ENCODE peak calls at places on chromosomes 11 and 22, in six cellular contexts. One of them, this sample, is unnamed.

GRCh38 chr22:27258773-27259172 is 542.8 kb downstream of the MN1 start:
- DNase-seq in HFF-Myc: no peak
- DNase-seq in AG09319: no peak
- DNase-seq in mammary epithelial cell: no peak
- DNase-seq in B cell: no peak
- DNase-seq in sigmoid colon: no peak
- DNase-seq in this sample: no peak

GRCh38 chr11:123729602-123730001 is 11.9 kb downstream of the ZNF202 start:
- DNase-seq in sigmoid colon: no peak
- DNase-seq in HFF-Myc: no peak
- DNase-seq in AG09319: no peak
- DNase-seq in B cell: no peak
- DNase-seq in mammary epithelial cell: no peak
- DNase-seq in this sample: no peak

GRCh38 chr11:19557720-19558140 is 154.9 kb upstream of the NAV2 start:
- DNase-seq in sigmoid colon: peak; percentile 91
- DNase-seq in HFF-Myc: peak; percentile 32
- DNase-seq in B cell: peak; percentile 59
- DNase-seq in AG09319: no peak
- DNase-seq in mammary epithelial cell: peak; percentile 56
- DNase-seq in this sample: peak; percentile 60

GRCh38 chr11:76217653-76218160 is 11.4 kb upstream of the WNT11 start:
- DNase-seq in B cell: no peak
- DNase-seq in HFF-Myc: no peak
- DNase-seq in mammary epithelial cell: no peak
- DNase-seq in AG09319: no peak
- DNase-seq in sigmoid colon: no peak
- DNase-seq in this sample: no peak

GRCh38 chr11:2767751-2768150 is 68.0 kb upstream of the KCNQ1OT1 start:
- DNase-seq in mammary epithelial cell: no peak
- DNase-seq in B cell: no peak
- DNase-seq in sigmoid colon: no peak
- DNase-seq in AG09319: no peak
- DNase-seq in HFF-Myc: no peak
- DNase-seq in this sample: no peak

GRCh38 chr11:19276859-19277808 is 36.4 kb upstream of the E2F8 start:
- DNase-seq in AG09319: no peak
- DNase-seq in HFF-Myc: no peak
- DNase-seq in B cell: no peak
- DNase-seq in sigmoid colon: no peak
- DNase-seq in mammary epithelial cell: peak; percentile 93
- DNase-seq in this sample: no peak

GRCh38 chr11:17263803-17264202 is 12.7 kb upstream of the NUCB2 start:
- DNase-seq in AG09319: no peak
- DNase-seq in HFF-Myc: no peak
- DNase-seq in B cell: no peak
- DNase-seq in mammary epithelial cell: peak; percentile 85
- DNase-seq in sigmoid colon: no peak
- DNase-seq in this sample: no peak

GRCh38 chr11:64003807-64004589 is 17.8 kb downstream of the OTUB1 start:
- DNase-seq in AG09319: no peak
- DNase-seq in B cell: no peak
- DNase-seq in sigmoid colon: no peak
- DNase-seq in mammary epithelial cell: no peak
- DNase-seq in HFF-Myc: no peak
- DNase-seq in this sample: no peak

GRCh38 chr11:36278531-36279245 is 10.5 kb downstream of the COMMD9 start:
- DNase-seq in B cell: no peak
- DNase-seq in mammary epithelial cell: no peak
- DNase-seq in sigmoid colon: no peak
- DNase-seq in HFF-Myc: no peak
- DNase-seq in AG09319: no peak
- DNase-seq in this sample: no peak
- TF ChIP-seq CTCF in B cell: no peak
- TF ChIP-seq CTCF in mammary epithelial cell: no peak
- TF ChIP-seq CTCF in sigmoid colon: no peak
- TF ChIP-seq CTCF in HFF-Myc: peak; percentile 19
- TF ChIP-seq CTCF in AG09319: no peak
- TF ChIP-seq CTCF in this sample: no peak

DNA sequence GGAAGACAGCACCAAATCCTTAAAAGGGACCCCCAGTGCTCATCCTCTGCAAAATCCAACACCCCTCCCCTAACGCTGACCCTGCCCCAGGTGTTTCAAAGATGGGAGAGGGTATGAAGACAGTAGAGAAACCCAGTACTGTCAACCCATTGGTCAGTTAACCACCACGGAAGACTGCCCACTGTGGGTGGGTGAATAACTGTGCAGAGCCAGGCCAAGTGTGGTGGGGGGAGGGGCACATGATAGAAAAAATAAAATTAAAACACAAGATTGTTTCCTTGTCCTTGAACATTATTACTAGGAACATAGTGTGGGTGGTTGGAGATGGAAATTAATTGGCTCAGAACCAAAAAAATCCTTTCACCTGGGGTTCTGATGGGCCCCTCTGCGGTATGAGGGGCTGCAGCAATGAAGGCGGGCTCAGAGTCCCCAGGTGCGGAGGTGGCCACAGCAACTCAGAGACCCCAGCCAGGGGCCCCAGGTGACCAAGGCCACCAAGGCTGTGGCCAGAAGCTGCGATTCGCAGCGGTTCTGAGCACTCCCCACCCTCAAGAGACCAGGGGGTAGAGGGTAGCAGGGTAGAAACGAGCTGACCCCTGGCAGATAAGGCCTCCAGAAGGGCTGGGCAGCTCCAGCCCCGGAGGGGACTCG is 1.1 kb downstream of the TNKS1BP1 start:
- DNase-seq in sigmoid colon: no peak
- DNase-seq in B cell: no peak
- DNase-seq in HFF-Myc: no peak
- DNase-seq in AG09319: no peak
- DNase-seq in mammary epithelial cell: no peak
- DNase-seq in this sample: no peak
- TF ChIP-seq CTCF in sigmoid colon: no peak
- TF ChIP-seq CTCF in B cell: no peak
- TF ChIP-seq CTCF in HFF-Myc: no peak
- TF ChIP-seq CTCF in AG09319: peak; percentile 21
- TF ChIP-seq CTCF in mammary epithelial cell: no peak
- TF ChIP-seq CTCF in this sample: no peak

GRCh38 chr22:20956258-20957117 is 10.6 kb upstream of the AIFM3 start:
- DNase-seq in mammary epithelial cell: peak; percentile 57
- DNase-seq in sigmoid colon: no peak
- DNase-seq in B cell: no peak
- DNase-seq in HFF-Myc: no peak
- DNase-seq in AG09319: no peak
- DNase-seq in this sample: no peak
- TF ChIP-seq CTCF in mammary epithelial cell: no peak
- TF ChIP-seq CTCF in sigmoid colon: no peak
- TF ChIP-seq CTCF in B cell: no peak
- TF ChIP-seq CTCF in HFF-Myc: no peak
- TF ChIP-seq CTCF in AG09319: no peak
- TF ChIP-seq CTCF in this sample: no peak

DNA sequence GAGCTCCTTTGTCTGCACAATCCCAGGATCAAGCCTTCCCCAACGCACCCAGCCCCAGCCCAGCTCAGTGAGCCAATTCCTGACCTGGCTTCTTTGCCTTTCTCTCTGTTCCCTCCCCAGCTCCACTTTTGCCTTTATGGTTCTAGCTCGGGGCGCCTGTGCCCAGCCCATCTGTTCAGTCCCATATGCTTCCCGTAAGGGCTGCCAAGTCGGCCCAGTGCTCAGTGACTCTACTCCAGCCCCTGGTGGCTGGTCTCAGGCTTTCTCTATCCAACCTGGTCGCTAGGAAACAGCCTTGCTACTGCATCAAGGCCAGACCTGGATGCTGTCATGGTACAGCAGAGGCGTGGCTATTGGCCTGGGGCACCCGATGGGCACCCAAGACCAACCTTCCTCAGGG is 178.1 kb downstream of the DSCAML1 start:
- DNase-seq in AG09319: no peak
- DNase-seq in mammary epithelial cell: no peak
- DNase-seq in sigmoid colon: peak; percentile 57
- DNase-seq in B cell: no peak
- DNase-seq in HFF-Myc: no peak
- DNase-seq in this sample: no peak
- TF ChIP-seq CTCF in AG09319: no peak
- TF ChIP-seq CTCF in mammary epithelial cell: no peak
- TF ChIP-seq CTCF in sigmoid colon: no peak
- TF ChIP-seq CTCF in B cell: no peak
- TF ChIP-seq CTCF in HFF-Myc: no peak
- TF ChIP-seq CTCF in this sample: no peak

DNA sequence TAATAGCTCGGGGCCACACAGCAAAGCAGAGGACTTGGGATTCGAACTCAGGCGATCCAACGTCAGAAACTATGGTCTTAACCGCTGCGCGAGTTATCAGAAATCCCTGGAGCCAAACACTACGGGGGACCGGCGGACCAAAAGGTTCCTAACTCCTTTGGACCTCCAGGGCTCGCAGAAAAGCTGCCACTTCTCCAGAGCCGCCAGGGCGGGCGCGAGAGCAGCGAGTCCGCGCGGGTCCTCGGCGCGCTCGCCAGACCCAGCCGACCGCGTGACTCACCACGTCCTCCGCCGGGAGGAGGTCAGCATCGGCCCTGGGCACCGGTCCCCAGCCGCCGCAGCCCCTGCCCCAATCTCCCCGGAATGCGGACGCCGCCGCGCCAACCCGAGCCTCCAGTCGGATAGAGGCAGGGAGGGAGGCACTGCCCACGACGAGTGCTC is 6.0 kb upstream of the ALX4 start:
- DNase-seq in HFF-Myc: no peak
- DNase-seq in mammary epithelial cell: peak; percentile 31
- DNase-seq in B cell: no peak
- DNase-seq in AG09319: no peak
- DNase-seq in sigmoid colon: no peak
- DNase-seq in this sample: no peak
- TF ChIP-seq CTCF in HFF-Myc: no peak
- TF ChIP-seq CTCF in mammary epithelial cell: no peak
- TF ChIP-seq CTCF in B cell: no peak
- TF ChIP-seq CTCF in AG09319: peak; percentile 2
- TF ChIP-seq CTCF in sigmoid colon: no peak
- TF ChIP-seq CTCF in this sample: no peak

GRCh38 chr11:66467034-66467659 is 442 bp downstream of the PELI3 start:
- DNase-seq in mammary epithelial cell: no peak
- DNase-seq in B cell: no peak
- DNase-seq in sigmoid colon: no peak
- DNase-seq in HFF-Myc: no peak
- DNase-seq in AG09319: no peak
- DNase-seq in this sample: no peak
- TF ChIP-seq CTCF in mammary epithelial cell: no peak
- TF ChIP-seq CTCF in B cell: peak; percentile 70
- TF ChIP-seq CTCF in sigmoid colon: no peak
- TF ChIP-seq CTCF in HFF-Myc: no peak
- TF ChIP-seq CTCF in AG09319: peak; percentile 5
- TF ChIP-seq CTCF in this sample: peak; percentile 53

This sample was measured in CD14-positive monocyte.